ENCODE peak calls at places on chromosomes 6 and 20, in nine cellular contexts. N is thyroid gland; O is CD4-positive, alpha-beta memory T cell; V is tibial nerve; L is esophagus squamous epithelium; Q is NT2/D1; I is SJCRH30; K is mesendoderm; W is left ventricle myocardium inferior. Z is an unnamed sample. For H3K36me3 and H3K27me3, the result is how much of the 10 kb centered on the place peaks cover.

GRCh38 chr6:21305827-21306469 is 287.6 kb upstream of the SOX4 start:
- DNase-seq in W (no peak), I (no peak), L (no peak), O (no peak), N (no peak), K (peak), V (no peak), Q (no peak), Z (no peak)

GRCh38 chr20:46174469-46175126 is 56.5 kb downstream of the CD40 start:
- DNase-seq in O (peak), N (peak), L (no peak), Q (peak), W (peak), V (peak), K (peak), I (no peak), Z (peak)

GRCh38 chr6:159966339-159966738 is 2.5 kb upstream of the IGF2R start:
- DNase-seq in L (no peak), K (no peak), I (no peak), N (no peak), W (no peak), V (no peak), Q (no peak), O (no peak), Z (no peak)

GRCh38 chr20:49405062-49405683 is 77.3 kb downstream of the KCNB1 start:
- DNase-seq in Q (no peak), N (no peak), V (no peak), O (no peak), W (no peak), K (peak), I (peak), L (no peak), Z (no peak)

GRCh38 chr6:89368107-89368506 is 15.6 kb upstream of the UBE2J1 start:
- DNase-seq in K (peak), N (peak), L (no peak), Q (no peak), I (peak), W (peak), O (peak), V (peak), Z (peak)

GRCh38 chr6:89085409-89086012 is 5.0 kb downstream of the PNRC1 start:
- DNase-seq in Q (no peak), O (peak), N (no peak), K (no peak), L (no peak), V (no peak), I (no peak), W (no peak), Z (no peak)

GRCh38 chr6:132388291-132388690 is 13.0 kb downstream of the MOXD1 start:
- DNase-seq in W (no peak), O (no peak), Q (no peak), I (no peak), L (no peak), N (no peak), K (no peak), V (no peak), Z (no peak)

GRCh38 chr6:64034331-64034730 is 398.7 kb downstream of the PHF3 start:
- DNase-seq in W (no peak), O (no peak), V (no peak), I (no peak), N (no peak), Q (no peak), K (no peak), L (no peak), Z (no peak)

GRCh38 chr6:134173007-134173690 is 120.7 kb upstream of the SLC2A12 start:
- DNase-seq in I (no peak), K (no peak), N (no peak), Q (no peak), W (no peak), L (no peak), O (no peak), V (no peak), Z (no peak)

GRCh38 chr20:16966276-16966880 is 218.2 kb downstream of the OTOR start:
- DNase-seq in L (no peak), K (no peak), N (peak), Q (no peak), V (no peak), I (no peak), W (no peak), O (no peak), Z (no peak)

GRCh38 chr6:139114741-139115140 is 20.1 kb upstream of the HECA start:
- DNase-seq in N (no peak), O (no peak), W (no peak), K (no peak), I (peak), L (no peak), Q (no peak), V (no peak), Z (no peak)

GRCh38 chr6:70494833-70495232 is 71.9 kb upstream of the SDHAF4 start:
- DNase-seq in I (no peak), Q (no peak), N (no peak), O (no peak), L (no peak), K (no peak), W (no peak), V (no peak), Z (no peak)

GRCh38 chr20:61757678-61758555 is 307.8 kb downstream of the TAF4 start:
- DNase-seq in O (no peak), N (no peak), W (no peak), I (no peak), V (no peak), K (no peak), Q (no peak), L (no peak), Z (no peak)

GRCh38 chr20:14712302-14712739 is 374.9 kb upstream of the FLRT3 start:
- DNase-seq in O (no peak), N (no peak), K (peak), I (no peak), L (no peak), V (no peak), W (no peak), Q (no peak), Z (no peak)

GRCh38 chr6:109606362-109606761 is 84.6 kb downstream of the AK9 start:
- DNase-seq in N (no peak), L (no peak), Q (no peak), K (no peak), V (no peak), I (no peak), O (peak), W (no peak), Z (peak)

GRCh38 chr6:37209461-37210205 is 39.7 kb downstream of the PIM1 start:
- DNase-seq in O (peak), N (no peak), L (no peak), K (no peak), Q (no peak), I (no peak), V (no peak), W (no peak), Z (peak)

GRCh38 chr6:44116643-44117382 is 10.4 kb downstream of the MRPL14 start:
- DNase-seq in V (no peak), W (no peak), L (no peak), Q (no peak), N (no peak), K (no peak), O (no peak), I (no peak), Z (no peak)

GRCh38 chr6:3766219-3766618 is 14.7 kb upstream of the PXDC1 start:
- DNase-seq in L (no peak), K (no peak), O (no peak), W (no peak), N (no peak), Q (no peak), I (peak), V (no peak), Z (no peak)

GRCh38 chr6:119602215-119603178 is 252.9 kb upstream of the MAN1A1 start:
- DNase-seq in W (no peak), Q (no peak), L (no peak), I (no peak), K (no peak), O (no peak), N (no peak), V (no peak), Z (no peak)

GRCh38 chr6:130602151-130602770 is 224.9 kb upstream of the SMLR1 start:
- DNase-seq in K (no peak), O (peak), L (no peak), N (no peak), I (no peak), Q (no peak), W (no peak), V (no peak), Z (no peak)

GRCh38 chr6:142374965-142375733 is 73.3 kb downstream of the ADGRG6 start:
- DNase-seq in K (peak), W (no peak), I (no peak), V (no peak), Q (no peak), O (no peak), L (no peak), N (no peak), Z (no peak)

GRCh38 chr6:164695896-164696295 is 613.5 kb downstream of the C6orf118 start:
- DNase-seq in V (no peak), Q (no peak), I (no peak), O (no peak), N (no peak), K (no peak), L (no peak), W (no peak), Z (no peak)

GRCh38 chr20:9363673-9364072 is 150.7 kb upstream of the LAMP5 start:
- DNase-seq in L (no peak), O (no peak), N (no peak), V (no peak), W (no peak), I (no peak), K (no peak), Q (no peak), Z (no peak)

GRCh38 chr6:26318459-26319404 is 46.3 kb upstream of the BTN3A2 start:
- DNase-seq in L (no peak), V (no peak), K (peak), I (no peak), Q (no peak), W (no peak), N (no peak), O (no peak), Z (no peak)

GRCh38 chr20:38126146-38126912 is 38.7 kb downstream of the TGM2 start:
- DNase-seq in Q (no peak), L (no peak), V (no peak), O (no peak), W (no peak), K (no peak), N (no peak), I (no peak), Z (no peak)

GRCh38 chr20:41509801-41510200 is 108.4 kb downstream of the CHD6 start:
- DNase-seq in K (peak), Q (no peak), V (no peak), L (no peak), I (no peak), W (peak), N (peak), O (no peak), Z (no peak)

GRCh38 chr20:32528291-32528891 is 56.7 kb downstream of the NOL4L start:
- DNase-seq in I (no peak), W (peak), N (peak), K (no peak), O (no peak), Q (no peak), L (no peak), V (no peak), Z (peak)

GRCh38 chr20:53708129-53708968 is 114.7 kb upstream of the ZNF217 start:
- DNase-seq in L (no peak), W (no peak), N (no peak), V (no peak), I (peak), O (peak), Q (no peak), K (no peak), Z (peak)

GRCh38 chr6:39980839-39981580 is 46.7 kb upstream of the MOCS1 start:
- DNase-seq in K (peak), W (no peak), O (no peak), V (peak), N (peak), I (peak), Q (peak), L (no peak), Z (no peak)

GRCh38 chr20:10521068-10521834 is 86.1 kb downstream of the SLX4IP start:
- DNase-seq in N (no peak), W (no peak), O (no peak), Q (peak), I (peak), K (no peak), L (no peak), V (no peak), Z (no peak)

GRCh38 chr6:13194852-13195251 is 133.5 kb downstream of the TBC1D7 start:
- DNase-seq in I (peak), L (no peak), K (peak), W (no peak), V (peak), O (no peak), Q (peak), N (peak), Z (no peak)

GRCh38 chr6:4352731-4353130 is 217.4 kb upstream of the ECI2 start:
- DNase-seq in K (no peak), W (no peak), I (peak), N (no peak), V (no peak), Q (no peak), L (no peak), O (no peak), Z (no peak)

GRCh38 chr6:36028088-36028886 is 679 bp downstream of the MAPK14 start:
- DNase-seq in O (peak), N (peak), I (peak), V (no peak), W (peak), K (peak), Q (no peak), L (no peak), Z (peak)

GRCh38 chr6:16602035-16602434 is 159.2 kb downstream of the ATXN1 start:
- DNase-seq in V (no peak), N (no peak), O (no peak), L (no peak), I (no peak), W (no peak), Q (no peak), K (no peak), Z (no peak)

GRCh38 chr6:10271982-10272381 is 142.9 kb downstream of the TFAP2A start:
- DNase-seq in O (no peak), I (no peak), Q (no peak), L (no peak), N (no peak), V (no peak), W (no peak), K (no peak), Z (no peak)

GRCh38 chr6:159501558-159501957 is 191.5 kb downstream of the SOD2 start:
- DNase-seq in V (no peak), W (no peak), O (no peak), Q (no peak), I (no peak), L (no peak), K (no peak), N (no peak), Z (no peak)

GRCh38 chr20:46209930-46210671 is 92.0 kb downstream of the CD40 start:
- DNase-seq in N (no peak), L (no peak), I (no peak), W (no peak), V (no peak), Q (no peak), O (no peak), K (no peak), Z (no peak)

GRCh38 chr20:33654680-33655161 is 7.4 kb upstream of the C20orf144 start:
- DNase-seq in Q (no peak), L (no peak), I (peak), W (peak), N (no peak), K (no peak), V (no peak), O (no peak), Z (no peak)

GRCh38 chr6:54784021-54784420 is 62.5 kb upstream of the FAM83B start:
- DNase-seq in Q (no peak), L (no peak), N (no peak), O (no peak), V (no peak), I (no peak), W (no peak), K (no peak), Z (no peak)

GRCh38 chr20:36180323-36180722 is 25.8 kb downstream of the EPB41L1 start:
- DNase-seq in L (no peak), O (no peak), W (no peak), N (no peak), K (no peak), I (no peak), Q (no peak), V (no peak), Z (no peak)
- H3K36me3 ChIP-seq in L (half or more), O (under half), W (under half), N (under half), K (under half), I (under half), Q (half or more), V (half or more), Z (under half)

GRCh38 chr20:11755071-11755881 is 162.4 kb upstream of the BTBD3 start:
- DNase-seq in I (no peak), N (no peak), V (no peak), O (no peak), K (no peak), Q (no peak), L (no peak), W (no peak), Z (no peak)
- H3K4me3 ChIP-seq in I (no peak), N (no peak), V (no peak), O (no peak), K (no peak), Q (no peak), L (no peak), W (no peak), Z (no peak)

GRCh38 chr20:62994850-62995249 is 11.9 kb downstream of the BHLHE23 start:
- DNase-seq in I (no peak), L (no peak), Q (no peak), W (no peak), K (no peak), N (no peak), V (no peak), O (no peak), Z (no peak)
- H3K27me3 ChIP-seq in I (under half), L (under half), Q (under half), W (half or more), K (under half), N (under half), V (half or more), O (under half), Z (under half)

GRCh38 chr6:166949533-166950442 is 6.6 kb downstream of the RNASET2 start:
- DNase-seq in W (no peak), V (no peak), I (no peak), L (no peak), N (no peak), O (peak), Q (peak), K (peak), Z (no peak)
- H3K36me3 ChIP-seq in W (under half), V (under half), I (under half), L (under half), N (under half), O (under half), Q (under half), K (under half), Z (under half)

DNA sequence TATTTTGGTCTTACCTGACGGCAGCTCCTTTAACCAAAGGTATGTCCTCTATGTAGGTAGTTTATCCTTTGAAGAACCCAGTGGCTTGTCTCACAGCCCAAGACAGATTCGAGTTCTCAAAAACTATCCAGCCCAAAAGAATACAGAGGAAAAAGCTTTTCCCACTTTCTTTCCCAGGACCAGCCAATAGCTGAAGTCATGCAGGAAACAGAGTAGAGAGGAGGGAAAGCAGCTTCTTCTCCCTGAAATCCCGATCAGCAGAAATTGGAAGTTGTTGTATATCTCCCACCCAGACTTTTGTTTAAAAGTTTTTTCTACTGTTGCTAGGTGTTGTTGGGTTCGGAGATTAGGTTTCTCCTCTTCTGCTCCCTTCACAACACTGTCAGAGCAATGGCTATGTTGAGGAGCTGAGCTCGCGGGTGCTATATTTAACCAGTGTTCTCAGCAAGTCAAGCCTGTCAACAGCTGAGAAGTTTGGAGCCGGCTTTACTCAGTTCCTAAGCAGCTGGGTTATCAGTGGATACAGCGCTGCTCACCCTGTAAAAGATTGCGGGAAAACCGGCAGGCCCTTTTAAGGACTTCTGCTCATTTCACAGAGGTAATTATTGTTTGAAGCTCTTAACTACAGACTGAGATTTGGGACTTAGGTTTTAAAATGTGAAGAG is at the start of gene FILIP1:
- DNase-seq in Q (no peak), O (no peak), V (peak), I (peak), L (no peak), W (peak), N (peak), K (peak), Z (no peak)
- H3K4me3 ChIP-seq in Q (no peak), O (no peak), V (peak), I (peak), L (peak), W (peak), N (no peak), K (no peak), Z (no peak)

DNA sequence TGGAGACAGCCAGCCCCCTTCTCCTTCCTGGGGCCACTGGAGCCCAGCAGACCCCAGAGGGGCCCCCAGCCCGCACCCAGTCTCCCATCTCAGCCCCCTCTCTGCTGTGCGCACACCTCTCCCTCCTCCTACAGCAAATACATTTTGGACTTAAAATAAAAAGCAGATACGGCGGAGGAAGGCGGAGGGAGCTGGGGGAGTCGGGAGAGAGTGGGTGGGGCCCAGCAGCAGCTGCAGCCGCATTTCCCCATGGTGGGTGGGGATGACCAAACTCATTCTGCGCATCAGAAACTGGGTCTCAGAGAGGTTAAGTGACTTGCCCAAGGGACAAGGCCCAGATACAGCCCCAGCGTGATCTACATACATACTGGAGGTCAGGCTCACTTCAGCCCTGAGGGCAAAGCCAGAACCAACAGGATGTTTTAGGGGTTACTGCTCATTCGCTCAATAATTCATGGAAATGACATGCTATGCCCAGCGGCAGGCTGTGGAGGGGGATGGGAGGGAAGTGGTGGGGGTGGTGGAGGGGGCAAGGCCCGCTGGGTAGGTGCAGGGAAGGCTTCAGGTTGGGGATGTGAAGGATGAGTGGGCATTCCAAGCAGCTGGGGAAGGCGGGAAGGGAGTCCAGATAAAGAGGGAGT is 30.8 kb downstream of the DLGAP4 start:
- DNase-seq in N (no peak), L (no peak), V (no peak), I (no peak), K (peak), O (no peak), Q (no peak), W (no peak), Z (no peak)
- H3K27me3 ChIP-seq in N (under half), L (under half), V (half or more), I (half or more), K (under half), O (under half), Q (under half), W (half or more), Z (under half)

DNA sequence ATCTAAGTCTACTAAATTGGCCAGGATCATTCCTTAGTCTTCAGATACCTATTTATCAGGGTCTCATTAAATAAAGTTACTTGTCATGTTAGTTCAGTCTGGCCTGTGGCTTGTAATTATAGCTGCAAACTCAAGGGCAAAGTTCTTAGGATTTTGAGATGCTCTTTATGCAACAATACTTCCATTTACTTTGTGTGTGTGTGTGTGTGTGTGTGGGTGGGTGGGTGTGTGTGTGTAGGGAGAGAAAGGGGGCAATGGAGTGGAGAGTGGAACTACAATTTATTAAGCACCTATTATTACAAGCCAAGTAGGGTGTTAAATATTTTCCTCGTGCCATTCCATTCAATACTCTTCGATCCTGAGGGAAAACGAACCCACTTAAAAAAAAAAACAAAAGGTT is 17.7 kb upstream of the TBC1D20 start:
- DNase-seq in N (no peak), V (no peak), O (no peak), W (no peak), Q (no peak), K (no peak), L (no peak), I (no peak), Z (no peak)
- H3K36me3 ChIP-seq in N (under half), V (under half), O (under half), W (under half), Q (half or more), K (under half), L (half or more), I (under half), Z (under half)

GRCh38 chr20:63843778-63844177 is 12.7 kb upstream of the ZBTB46 start:
- DNase-seq in Q (no peak), O (no peak), I (no peak), W (no peak), V (no peak), K (no peak), N (no peak), L (no peak), Z (no peak)
- H3K4me3 ChIP-seq in Q (no peak), O (no peak), I (no peak), W (no peak), V (no peak), K (no peak), N (no peak), L (no peak), Z (no peak)